ENCODE peak calls at places on chromosomes 12 and 14, in seven cellular contexts. F is left lung; J is activated T-cell treated with anti-CD3 and anti-CD28 coated beads, Interleukin-2, amount 50 U/mL, for 72 hours; T is activated CD8-positive, alpha-beta T cell treated with anti-CD3 and anti-CD28 coated beads for 36 hours; A is WTC11; R is foreskin keratinocyte; N is mucosa of descending colon. D is an unnamed sample.

GRCh38 chr14:44658389-44658696 is 151.3 kb upstream of the FSCB start:
- ATAC-seq in F (no peak), J (no peak), T (no peak), A (no peak), R (no peak), N (no peak), D (no peak)

GRCh38 chr12:91401190-91401589 is 218.6 kb upstream of the DCN start:
- ATAC-seq in F (no peak), J (no peak), T (no peak), A (no peak), R (no peak), N (peak; percentile 97), D (no peak)

GRCh38 chr14:76311410-76311758 is 64.6 kb upstream of the ESRRB start:
- ATAC-seq in F (no peak), J (no peak), T (no peak), A (peak; percentile 14), R (no peak), N (no peak), D (no peak)

GRCh38 chr12:27524839-27525238 is 833 bp downstream of the PPFIBP1 start:
- ATAC-seq in F (peak; percentile 3), J (no peak), T (no peak), A (no peak), R (no peak), N (no peak), D (peak; percentile 4)

GRCh38 chr12:13471471-13471870 is 274.9 kb downstream of the EMP1 start:
- ATAC-seq in F (no peak), J (no peak), T (no peak), A (no peak), R (no peak), N (no peak), D (no peak)

GRCh38 chr12:120820885-120821510 is 83.2 kb downstream of the SPPL3 start:
- ATAC-seq in F (no peak), J (peak; percentile 91), T (peak; percentile 88), A (no peak), R (no peak), N (peak; percentile 60), D (no peak)

GRCh38 chr12:94206886-94207285 is 58.5 kb downstream of the PLXNC1 start:
- ATAC-seq in F (no peak), J (no peak), T (no peak), A (no peak), R (no peak), N (no peak), D (peak; percentile 42)

GRCh38 chr12:48000878-48001321 is 3.4 kb downstream of the COL2A1 start:
- ATAC-seq in F (peak; percentile 83), J (no peak), T (no peak), A (peak; percentile 36), R (peak; percentile 90), N (peak; percentile 54), D (peak; percentile 57)

GRCh38 chr12:53056296-53056695 is 6.4 kb downstream of the TNS2 start:
- ATAC-seq in F (no peak), J (no peak), T (no peak), A (no peak), R (no peak), N (no peak), D (no peak)

GRCh38 chr12:32569256-32569655 is 109.8 kb upstream of the DNM1L start:
- ATAC-seq in F (no peak), J (no peak), T (no peak), A (no peak), R (no peak), N (no peak), D (peak; percentile 13)

GRCh38 chr14:71856199-71856919 is 75.9 kb upstream of the RGS6 start:
- ATAC-seq in F (no peak), J (peak; percentile 55), T (peak; percentile 42), A (no peak), R (no peak), N (no peak), D (no peak)

GRCh38 chr14:58353516-58354299 is 42.0 kb upstream of the TOMM20L start:
- ATAC-seq in F (peak; percentile 79), J (no peak), T (peak; percentile 37), A (no peak), R (no peak), N (no peak), D (no peak)

GRCh38 chr12:95204141-95204866 is 13.0 kb downstream of the FGD6 start:
- ATAC-seq in F (peak; percentile 85), J (peak; percentile 27), T (no peak), A (peak; percentile 76), R (peak; percentile 90), N (peak; percentile 82), D (peak; percentile 81)

GRCh38 chr12:26874501-26875296 is 41.7 kb upstream of the ITPR2 start:
- ATAC-seq in F (peak; percentile 10), J (no peak), T (no peak), A (no peak), R (no peak), N (no peak), D (no peak)

GRCh38 chr14:76719664-76720063 is 41.6 kb upstream of the VASH1 start:
- ATAC-seq in F (peak; percentile 19), J (no peak), T (no peak), A (no peak), R (no peak), N (no peak), D (no peak)

GRCh38 chr12:51904951-51905471 is 2.3 kb upstream of the ACVRL1 start:
- ATAC-seq in F (peak; percentile 16), J (no peak), T (no peak), A (no peak), R (peak; percentile 20), N (no peak), D (no peak)

GRCh38 chr14:30855345-30856037 is 18.9 kb upstream of the COCH start:
- ATAC-seq in F (no peak), J (peak; percentile 73), T (peak; percentile 93), A (no peak), R (no peak), N (peak; percentile 37), D (no peak)

GRCh38 chr12:115194857-115195256 is 510.9 kb upstream of the TBX3 start:
- ATAC-seq in F (no peak), J (no peak), T (no peak), A (no peak), R (no peak), N (peak; percentile 88), D (no peak)

GRCh38 chr14:24060984-24061913 is 9.4 kb downstream of the CARMIL3 start:
- ATAC-seq in F (no peak), J (no peak), T (no peak), A (no peak), R (no peak), N (no peak), D (no peak)

GRCh38 chr12:117900561-117900960 is 68.2 kb downstream of the KSR2 start:
- ATAC-seq in F (no peak), J (no peak), T (no peak), A (no peak), R (peak; percentile 89), N (no peak), D (no peak)

GRCh38 chr12:117119592-117120198 is 20.5 kb upstream of the TESC start:
- ATAC-seq in F (peak; percentile 78), J (peak; percentile 51), T (peak; percentile 74), A (peak; percentile 84), R (peak; percentile 68), N (peak; percentile 58), D (peak; percentile 87)

GRCh38 chr14:68528031-68528687 is 264.7 kb downstream of the ZFP36L1 start:
- ATAC-seq in F (no peak), J (no peak), T (no peak), A (no peak), R (no peak), N (no peak), D (no peak)

GRCh38 chr14:103828315-103828967 is 18.9 kb downstream of the PPP1R13B start:
- ATAC-seq in F (peak; percentile 8), J (no peak), T (no peak), A (no peak), R (no peak), N (no peak), D (peak; percentile 81)

GRCh38 chr12:5076761-5077160 is 33.1 kb downstream of the KCNA5 start:
- ATAC-seq in F (no peak), J (no peak), T (no peak), A (no peak), R (no peak), N (no peak), D (no peak)

GRCh38 chr12:22130671-22131070 is 84.7 kb downstream of the CMAS start:
- ATAC-seq in F (no peak), J (peak; percentile 25), T (peak; percentile 39), A (no peak), R (peak; percentile 98), N (no peak), D (no peak)

GRCh38 chr12:95259368-95259767 is 41.8 kb downstream of the VEZT start:
- ATAC-seq in F (peak; percentile 82), J (no peak), T (no peak), A (no peak), R (no peak), N (peak; percentile 61), D (peak; percentile 16)

GRCh38 chr14:55245657-55246268 is 25.5 kb upstream of the FBXO34 start:
- ATAC-seq in F (peak; percentile 81), J (no peak), T (peak; percentile 34), A (no peak), R (peak; percentile 53), N (peak; percentile 54), D (peak; percentile 74)

GRCh38 chr14:49993565-49993964 is 100.7 kb downstream of the ARF6 start:
- ATAC-seq in F (no peak), J (no peak), T (no peak), A (no peak), R (no peak), N (no peak), D (no peak)

GRCh38 chr12:9827209-9827888 is at the start of gene KLRF1:
- ATAC-seq in F (no peak), J (no peak), T (no peak), A (no peak), R (no peak), N (no peak), D (no peak)

GRCh38 chr14:41280745-41281144 is 325.9 kb upstream of the LRFN5 start:
- ATAC-seq in F (peak; percentile 42), J (no peak), T (no peak), A (peak; percentile 83), R (no peak), N (no peak), D (no peak)

GRCh38 chr12:31590730-31591307 is at the start of gene DENND5B:
- ATAC-seq in F (peak; percentile 79), J (peak; percentile 55), T (peak; percentile 43), A (peak; percentile 61), R (peak; percentile 66), N (peak; percentile 63), D (peak; percentile 57)

GRCh38 chr14:103250888-103251287 is 83.1 kb upstream of the EIF5 start:
- ATAC-seq in F (no peak), J (no peak), T (no peak), A (no peak), R (no peak), N (peak; percentile 81), D (no peak)

GRCh38 chr14:25132734-25133422 is 82.9 kb upstream of the STXBP6 start:
- ATAC-seq in F (peak; percentile 100), J (peak; percentile 87), T (peak; percentile 96), A (peak; percentile 97), R (peak; percentile 98), N (peak; percentile 100), D (peak; percentile 100)

GRCh38 chr12:62291888-62292760 is 31.9 kb downstream of the USP15 start:
- ATAC-seq in F (peak; percentile 41), J (peak; percentile 90), T (peak; percentile 92), A (peak; percentile 41), R (peak; percentile 86), N (peak; percentile 59), D (peak; percentile 38)

GRCh38 chr14:95360828-95361227 is 41.1 kb upstream of the CLMN start:
- ATAC-seq in F (no peak), J (no peak), T (no peak), A (no peak), R (no peak), N (no peak), D (no peak)

GRCh38 chr12:77368379-77368778 is 303.0 kb upstream of the E2F7 start:
- ATAC-seq in F (no peak), J (no peak), T (no peak), A (no peak), R (no peak), N (peak; percentile 62), D (no peak)

GRCh38 chr14:61749264-61749663 is 13.0 kb upstream of the SNAPC1 start:
- ATAC-seq in F (peak; percentile 65), J (no peak), T (no peak), A (no peak), R (no peak), N (no peak), D (no peak)

GRCh38 chr12:14993117-14993516 is 20.3 kb downstream of the PDE6H start:
- ATAC-seq in F (no peak), J (no peak), T (no peak), A (no peak), R (no peak), N (no peak), D (peak; percentile 59)

D was measured in SK-N-SH treated with all-trans-retinoic acid at 6 μM for 48 hours.